ENCODE peak calls at places on chromosomes 11 and 22, in seven cellular contexts. D, F, V, H, Y, S and A are unnamed samples.

GRCh38 chr11:105024394-105024793 is 1.4 kb upstream of the CASP5 start:
- DNase-seq in D (no peak), F (no peak), V (no peak), H (no peak), Y (no peak), S (no peak), A (no peak)

GRCh38 chr22:31486951-31487350 is 2.7 kb downstream of the EIF4ENIF1 start:
- DNase-seq in D (no peak), F (no peak), V (no peak), H (no peak), Y (no peak), S (no peak), A (no peak)

GRCh38 chr22:35961480-35961902 is 67.1 kb downstream of the RBFOX2 start:
- DNase-seq in D (peak), F (no peak), V (peak), H (peak), Y (peak), S (no peak), A (no peak)

GRCh38 chr22:50473088-50473487 is 1.7 kb downstream of the SBF1 start:
- DNase-seq in D (no peak), F (no peak), V (no peak), H (no peak), Y (peak), S (no peak), A (no peak)

GRCh38 chr11:123213307-123213708 is 18.3 kb upstream of the CLMP start:
- DNase-seq in D (no peak), F (no peak), V (no peak), H (no peak), Y (no peak), S (no peak), A (no peak)

GRCh38 chr22:19438286-19438685 is 5.9 kb downstream of the MRPL40 start:
- DNase-seq in D (no peak), F (no peak), V (no peak), H (no peak), Y (no peak), S (no peak), A (no peak)

GRCh38 chr11:75352417-75353206 is 1.2 kb upstream of the ARRB1 start:
- DNase-seq in D (peak), F (no peak), V (no peak), H (no peak), Y (no peak), S (peak), A (no peak)

GRCh38 chr11:68211546-68211945 is 1.6 kb downstream of the KMT5B start:
- DNase-seq in D (peak), F (no peak), V (no peak), H (no peak), Y (no peak), S (no peak), A (no peak)

GRCh38 chr11:126731526-126731925 is 269.0 kb downstream of the KIRREL3 start:
- DNase-seq in D (no peak), F (no peak), V (no peak), H (no peak), Y (no peak), S (no peak), A (no peak)

GRCh38 chr11:103086461-103086860 is 5.5 kb downstream of the DCUN1D5 start:
- DNase-seq in D (peak), F (no peak), V (no peak), H (no peak), Y (no peak), S (no peak), A (no peak)

GRCh38 chr11:3123761-3124733 is 41.1 kb downstream of the OSBPL5 start:
- DNase-seq in D (peak), F (peak), V (peak), H (peak), Y (peak), S (peak), A (peak)

GRCh38 chr11:848380-848931 is 5.8 kb downstream of the TSPAN4 start:
- DNase-seq in D (peak), F (no peak), V (peak), H (peak), Y (peak), S (peak), A (no peak)

GRCh38 chr11:10263929-10264328 is 30.1 kb downstream of the SBF2 start:
- DNase-seq in D (peak), F (peak), V (no peak), H (no peak), Y (no peak), S (no peak), A (no peak)

GRCh38 chr22:49856343-49856742 is 2.7 kb downstream of the ZBED4 start:
- DNase-seq in D (no peak), F (no peak), V (no peak), H (no peak), Y (no peak), S (peak), A (no peak)

GRCh38 chr11:8335683-8336082 is 72.0 kb upstream of the LMO1 start:
- DNase-seq in D (peak), F (no peak), V (no peak), H (no peak), Y (no peak), S (no peak), A (no peak)

GRCh38 chr11:116861539-116861938 is 24.1 kb upstream of the APOA1 start:
- DNase-seq in D (peak), F (peak), V (no peak), H (peak), Y (no peak), S (no peak), A (no peak)

GRCh38 chr11:19713221-19714092 is 820 bp downstream of the NAV2 start:
- DNase-seq in D (peak), F (no peak), V (peak), H (peak), Y (no peak), S (no peak), A (no peak)

GRCh38 chr11:673866-674265 is 21.2 kb downstream of the DEAF1 start:
- DNase-seq in D (no peak), F (no peak), V (no peak), H (no peak), Y (no peak), S (no peak), A (no peak)

GRCh38 chr11:17846852-17847453 is 112.4 kb downstream of the KCNC1 start:
- DNase-seq in D (peak), F (no peak), V (no peak), H (no peak), Y (no peak), S (no peak), A (no peak)

GRCh38 chr11:75815345-75815983 is 454 bp downstream of the UVRAG start:
- DNase-seq in D (peak), F (no peak), V (no peak), H (peak), Y (peak), S (no peak), A (no peak)

GRCh38 chr11:44268807-44269080 is 41.2 kb downstream of the ALX4 start:
- DNase-seq in D (no peak), F (no peak), V (no peak), H (no peak), Y (no peak), S (peak), A (no peak)

GRCh38 chr11:96061730-96062524 is 138.0 kb upstream of the MTMR2 start:
- DNase-seq in D (no peak), F (no peak), V (no peak), H (peak), Y (no peak), S (no peak), A (no peak)

GRCh38 chr11:837990-838307 is 4.4 kb downstream of the POLR2L start:
- DNase-seq in D (no peak), F (no peak), V (no peak), H (no peak), Y (no peak), S (no peak), A (no peak)

GRCh38 chr11:469684-470667 is 19.9 kb downstream of the PTDSS2 start:
- DNase-seq in D (peak), F (no peak), V (peak), H (peak), Y (peak), S (peak), A (peak)

GRCh38 chr22:18156878-18157713 is 7.1 kb downstream of the USP18 start:
- DNase-seq in D (peak), F (peak), V (peak), H (peak), Y (peak), S (peak), A (peak)

GRCh38 chr22:37623075-37624016 is 14.7 kb downstream of the GGA1 start:
- DNase-seq in D (peak), F (no peak), V (peak), H (peak), Y (peak), S (peak), A (no peak)

GRCh38 chr22:25777870-25778269 is 35.9 kb downstream of the MYO18B start:
- DNase-seq in D (peak), F (peak), V (peak), H (peak), Y (peak), S (no peak), A (peak)

GRCh38 chr22:47090591-47091240 is 328.3 kb downstream of the TBC1D22A start:
- DNase-seq in D (no peak), F (peak), V (no peak), H (peak), Y (no peak), S (no peak), A (no peak)
- H3K4me3 ChIP-seq in D (peak), F (peak), V (no peak), H (peak), Y (no peak), S (no peak), A (no peak)

DNA sequence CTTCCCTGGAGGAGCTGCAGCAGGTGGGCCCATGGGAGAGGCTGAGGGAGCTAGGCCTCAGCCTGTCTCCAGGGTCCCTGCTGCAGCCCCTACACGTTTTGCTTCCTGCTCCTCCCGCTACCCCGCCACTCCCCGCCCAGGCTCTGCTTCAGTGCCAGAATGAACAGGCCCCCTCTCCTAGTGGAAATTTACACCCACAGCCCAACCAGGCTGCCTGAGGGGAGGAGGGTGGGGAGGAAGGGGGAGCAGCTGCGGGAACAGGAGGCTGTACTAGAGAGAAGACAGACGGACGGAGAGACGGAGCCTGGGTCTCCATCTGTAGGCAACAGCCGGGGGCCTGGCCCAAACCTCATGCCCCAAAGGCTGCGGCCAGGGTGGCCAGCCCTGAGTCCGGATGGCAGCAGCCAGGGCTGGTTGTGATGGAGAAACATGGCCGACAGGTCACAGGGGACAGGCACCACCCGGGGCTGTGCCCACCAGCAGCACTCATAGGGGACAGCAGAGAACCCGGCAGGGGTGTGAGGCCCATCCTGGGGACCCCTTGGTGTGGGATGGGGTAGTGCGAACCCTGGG is 20.6 kb downstream of the FLRT1 start:
- DNase-seq in D (no peak), F (no peak), V (peak), H (no peak), Y (no peak), S (no peak), A (no peak)
- TF ChIP-seq CTCF in D (no peak), F (no peak), V (no peak), H (no peak), Y (no peak), S (no peak), A (no peak)

GRCh38 chr11:28459912-28460311 is 351.7 kb downstream of the METTL15 start:
- DNase-seq in D (no peak), F (no peak), V (no peak), H (no peak), Y (no peak), S (no peak), A (no peak)

GRCh38 chr11:28461846-28462245 is 353.7 kb downstream of the METTL15 start:
- DNase-seq in D (no peak), F (no peak), V (no peak), H (peak), Y (no peak), S (no peak), A (no peak)

GRCh38 chr11:28460348-28460747 is 352.2 kb downstream of the METTL15 start:
- DNase-seq in D (no peak), F (no peak), V (no peak), H (peak), Y (no peak), S (no peak), A (no peak)

GRCh38 chr11:28463826-28464225 is 355.6 kb downstream of the METTL15 start:
- DNase-seq in D (peak), F (no peak), V (no peak), H (no peak), Y (no peak), S (no peak), A (no peak)

DNA sequence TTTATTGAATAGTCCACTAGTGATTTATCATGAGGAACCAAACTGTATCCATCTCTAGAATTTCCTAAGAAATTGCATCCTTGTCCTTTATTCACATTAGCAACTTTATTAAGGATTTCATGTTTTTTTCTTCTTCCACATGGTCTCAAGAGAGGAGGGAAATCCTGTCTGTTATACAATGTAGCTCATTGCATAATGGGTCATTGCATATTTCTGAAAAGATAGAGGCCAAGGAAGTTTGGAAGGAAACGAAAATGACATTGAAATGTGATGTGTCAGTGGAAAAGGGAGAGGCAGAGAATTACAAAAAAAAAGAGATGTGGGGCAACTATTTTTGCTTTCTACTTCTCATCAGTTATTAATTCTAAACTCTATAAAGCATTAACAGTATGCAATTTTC is 353.1 kb downstream of the METTL15 start:
- DNase-seq in D (no peak), F (peak), V (no peak), H (peak), Y (no peak), S (no peak), A (no peak)
- H3K4me3 ChIP-seq in D (no peak), F (no peak), V (no peak), H (no peak), Y (no peak), S (no peak), A (no peak)

GRCh38 chr11:22432331-22433065 is 94.3 kb downstream of the SLC17A6 start:
- DNase-seq in D (no peak), F (no peak), V (peak), H (peak), Y (no peak), S (no peak), A (no peak)
- TF ChIP-seq CTCF in D (no peak), F (no peak), V (no peak), H (no peak), Y (no peak), S (no peak), A (no peak)

GRCh38 chr22:24593810-24594568 is 1.1 kb upstream of the LRRC75B start:
- DNase-seq in D (peak), F (no peak), V (peak), H (no peak), Y (no peak), S (no peak), A (peak)

GRCh38 chr22:24592846-24593809 is at the start of gene LRRC75B:
- DNase-seq in D (peak), F (peak), V (peak), H (peak), Y (peak), S (peak), A (peak)

GRCh38 chr22:24590596-24591173 is 2.2 kb downstream of the LRRC75B start:
- DNase-seq in D (peak), F (no peak), V (no peak), H (no peak), Y (no peak), S (no peak), A (no peak)

GRCh38 chr22:24591286-24591830 is 1.5 kb downstream of the LRRC75B start:
- DNase-seq in D (peak), F (no peak), V (no peak), H (no peak), Y (no peak), S (no peak), A (no peak)

DNA sequence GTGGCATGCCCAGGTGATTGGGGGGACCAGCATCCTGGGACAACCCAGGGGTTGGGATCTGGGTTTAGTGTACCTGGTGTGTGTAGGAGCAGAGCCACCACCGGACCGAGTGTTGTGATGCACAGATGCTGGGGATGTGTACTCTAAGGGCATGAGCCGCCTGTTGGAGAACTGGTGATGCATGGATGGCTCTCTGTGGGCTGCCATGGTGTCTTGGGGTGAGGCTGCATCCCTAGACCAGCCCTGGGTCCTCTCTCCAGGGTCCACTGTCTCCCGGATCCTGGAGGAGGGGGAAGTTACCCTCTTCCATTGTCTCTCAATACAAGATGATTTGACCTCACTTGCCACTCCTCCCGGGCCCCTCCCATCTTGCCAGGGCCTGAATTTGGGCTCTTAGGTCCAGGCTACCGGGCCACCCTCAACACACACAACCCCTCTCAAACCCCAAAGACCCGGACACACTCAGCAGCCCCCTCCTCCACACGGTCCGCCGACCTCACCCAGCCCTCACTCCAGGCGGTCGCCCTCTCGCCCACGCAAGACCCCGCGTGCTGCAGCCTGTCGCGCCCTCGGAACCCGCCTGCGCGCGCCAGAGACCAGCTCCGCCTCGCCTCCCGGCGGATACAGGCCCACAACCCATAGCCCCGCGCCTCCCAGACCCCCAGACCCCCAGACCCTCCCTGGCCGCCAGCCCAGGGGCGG is 578 bp downstream of the LRRC75B start:
- DNase-seq in D (peak), F (no peak), V (no peak), H (peak), Y (no peak), S (no peak), A (no peak)
- H3K4me3 ChIP-seq in D (peak), F (peak), V (peak), H (peak), Y (peak), S (peak), A (peak)

DNA sequence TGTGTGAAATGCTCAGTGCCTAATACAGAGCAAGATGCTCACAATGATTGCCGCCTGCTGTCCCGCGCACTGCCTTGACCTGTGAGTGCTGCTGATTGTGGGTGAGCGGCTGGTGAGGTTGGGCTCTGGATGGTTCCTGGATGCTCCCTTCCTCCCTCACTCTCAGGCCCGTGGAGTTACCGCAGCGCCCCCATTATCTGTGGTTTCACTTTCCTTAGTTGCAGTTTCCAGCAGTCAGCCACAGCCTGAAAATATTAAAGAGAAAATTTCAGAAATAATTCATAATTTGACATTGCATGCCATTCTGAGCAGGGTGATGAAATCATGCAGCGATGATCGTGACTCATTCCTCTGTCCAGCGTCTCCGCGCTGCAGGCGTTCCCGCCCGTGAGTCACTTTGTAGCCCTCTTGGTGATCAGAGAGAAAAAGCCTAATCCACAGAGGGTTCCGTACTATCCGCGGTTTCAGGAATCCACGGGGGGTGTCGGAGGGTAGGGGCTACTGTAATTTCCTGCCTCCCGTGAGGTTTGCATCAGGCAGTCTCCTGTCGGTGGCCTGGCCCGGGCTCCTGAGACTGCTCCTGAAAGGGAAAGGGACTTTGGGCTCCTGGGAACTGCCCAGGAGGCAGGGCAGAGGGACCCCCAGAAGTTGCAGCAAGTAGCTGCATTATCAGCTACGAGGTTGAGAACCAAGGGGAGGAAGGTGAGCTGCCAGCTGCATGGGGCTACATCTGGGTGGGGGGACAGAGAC is 10.6 kb downstream of the RPL3 start:
- DNase-seq in D (peak), F (peak), V (no peak), H (peak), Y (peak), S (no peak), A (no peak)
- TF ChIP-seq CTCF in D (no peak), F (peak), V (peak), H (peak), Y (no peak), S (peak), A (no peak)